ENCODE peak calls at places on chromosomes 1 and 21, in seven cellular contexts. Q is right cardiac atrium, J is astrocyte, S is aorta, G is heart left ventricle, R is A549, W is right lobe of liver. L is an unnamed sample.

GRCh38 chr21:36708512-36709029 is 9.7 kb downstream of the SIM2 start:
- DNase-seq in Q (no peak), J (no peak), S (peak; percentile 65), G (no peak), R (no peak), W (peak; percentile 29), L (no peak)

GRCh38 chr1:237492359-237492758 is 398.4 kb downstream of the ZP4 start:
- DNase-seq in Q (no peak), J (no peak), S (no peak), G (no peak), R (no peak), W (no peak), L (no peak)

GRCh38 chr21:28783641-28784185 is 209.0 kb downstream of the LTN1 start:
- DNase-seq in Q (no peak), J (no peak), S (no peak), G (no peak), R (no peak), W (no peak), L (no peak)

GRCh38 chr1:218467101-218467728 is 122.1 kb downstream of the TGFB2 start:
- DNase-seq in Q (no peak), J (peak; percentile 87), S (no peak), G (no peak), R (no peak), W (no peak), L (no peak)

GRCh38 chr1:221174598-221174997 is 295.4 kb downstream of the HLX start:
- DNase-seq in Q (peak; percentile 57), J (peak; percentile 16), S (no peak), G (peak; percentile 76), R (no peak), W (no peak), L (peak; percentile 69)

GRCh38 chr1:172089768-172090510 is 248.6 kb downstream of the DNM3 start:
- DNase-seq in Q (peak; percentile 30), J (peak; percentile 29), S (peak; percentile 80), G (peak; percentile 14), R (peak; percentile 23), W (peak; percentile 51), L (no peak)

GRCh38 chr21:38788275-38788911 is 17.3 kb upstream of the ETS2 start:
- DNase-seq in Q (no peak), J (no peak), S (no peak), G (no peak), R (no peak), W (no peak), L (no peak)

GRCh38 chr1:1129309-1129708 is 13.4 kb upstream of the C1orf159 start:
- DNase-seq in Q (no peak), J (no peak), S (no peak), G (no peak), R (no peak), W (no peak), L (no peak)

GRCh38 chr1:199959033-199959774 is 68.3 kb upstream of the NR5A2 start:
- DNase-seq in Q (no peak), J (no peak), S (no peak), G (no peak), R (no peak), W (no peak), L (no peak)

GRCh38 chr1:241591317-241591716 is 48.9 kb downstream of the CHML start:
- DNase-seq in Q (no peak), J (peak; percentile 67), S (no peak), G (no peak), R (peak; percentile 50), W (no peak), L (no peak)

GRCh38 chr21:44327603-44327974 is 11.6 kb downstream of the CFAP410 start:
- DNase-seq in Q (no peak), J (no peak), S (no peak), G (no peak), R (no peak), W (no peak), L (no peak)

GRCh38 chr1:207134550-207134949 is 30.5 kb downstream of the C4BPA start:
- DNase-seq in Q (no peak), J (no peak), S (no peak), G (no peak), R (no peak), W (no peak), L (no peak)

GRCh38 chr1:148264374-148265276 is 112.5 kb upstream of the NBPF11 start:
- DNase-seq in Q (peak; percentile 19), J (peak; percentile 71), S (no peak), G (no peak), R (peak; percentile 92), W (no peak), L (no peak)

GRCh38 chr1:247468746-247469145 is 10.8 kb upstream of the OR2B11 start:
- DNase-seq in Q (no peak), J (no peak), S (no peak), G (no peak), R (no peak), W (no peak), L (no peak)

GRCh38 chr1:100542264-100542663 is 4.3 kb downstream of the GPR88 start:
- DNase-seq in Q (no peak), J (no peak), S (no peak), G (no peak), R (no peak), W (no peak), L (no peak)

GRCh38 chr1:202592141-202592540 is 118.1 kb downstream of the SYT2 start:
- DNase-seq in Q (no peak), J (no peak), S (no peak), G (no peak), R (no peak), W (no peak), L (no peak)
- H3K4me1 ChIP-seq in Q (peaks cover 33% of the 10 kb centered on the region), J (peaks cover 37% of the 10 kb centered on the region), S (peaks cover 2% of the 10 kb centered on the region), G (peaks cover 53% of the 10 kb centered on the region), R (peaks cover 50% of the 10 kb centered on the region), W (no peaks in the 10 kb centered on the region), L (no peaks in the 10 kb centered on the region)

DNA sequence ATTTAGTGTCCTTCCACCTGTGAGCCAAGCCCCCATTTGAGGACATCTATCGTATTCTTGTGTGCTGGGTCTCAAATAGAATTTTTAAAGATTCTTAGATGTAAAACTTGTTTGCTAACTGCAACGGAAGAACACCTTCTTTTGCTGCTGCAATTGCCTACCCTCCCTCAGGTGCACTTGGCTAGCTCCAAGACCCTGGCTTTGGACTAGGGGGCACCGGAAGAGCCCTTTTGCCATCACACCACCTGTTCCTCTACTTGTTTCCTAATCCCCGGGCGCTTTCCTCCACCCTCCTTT is 1.1 kb upstream of the HMGN2 start:
- DNase-seq in Q (no peak), J (no peak), S (no peak), G (no peak), R (no peak), W (no peak), L (no peak)
- H3K27ac ChIP-seq in Q (no peak overlapping the region), J (no peak overlapping the region), S (no peak overlapping the region), G (no peak overlapping the region), R (peak overlapping the region; percentile 98), W (no peak overlapping the region), L (no peak overlapping the region)

DNA sequence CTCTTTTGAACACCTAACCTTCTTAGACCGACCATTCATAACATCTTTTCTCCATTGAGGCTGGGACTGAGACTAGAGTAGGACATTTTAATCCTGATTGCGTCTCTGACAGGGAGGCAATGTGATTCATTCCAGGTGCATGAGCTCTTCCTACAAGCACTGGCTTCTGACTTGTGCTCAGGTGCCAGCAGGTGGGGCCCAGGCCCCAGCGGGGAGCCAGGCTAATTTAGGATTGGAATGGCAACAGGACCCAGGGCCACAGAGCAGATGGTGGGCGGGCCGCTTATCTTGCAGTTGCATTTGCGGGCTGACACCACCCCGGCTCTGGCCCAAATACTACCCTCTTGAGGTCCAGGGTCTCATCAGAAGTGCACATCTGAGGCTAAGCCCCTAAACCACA is 4.1 kb downstream of the GPA33 start:
- DNase-seq in Q (no peak), J (no peak), S (no peak), G (no peak), R (no peak), W (no peak), L (no peak)
- H3K4me1 ChIP-seq in Q (no peaks in the 10 kb centered on the region), J (no peaks in the 10 kb centered on the region), S (no peaks in the 10 kb centered on the region), G (peaks cover 13% of the 10 kb centered on the region), R (peaks cover 15% of the 10 kb centered on the region), W (no peaks in the 10 kb centered on the region), L (peaks cover 17% of the 10 kb centered on the region)

GRCh38 chr1:109080441-109081082 is 4.8 kb upstream of the TAF13 start:
- DNase-seq in Q (no peak), J (no peak), S (no peak), G (no peak), R (no peak), W (no peak), L (peak; percentile 34)

GRCh38 chr1:109083495-109083894 is 7.1 kb upstream of the TMEM167B start:
- DNase-seq in Q (no peak), J (no peak), S (no peak), G (no peak), R (no peak), W (no peak), L (no peak)

GRCh38 chr1:109079240-109079622 is 3.4 kb upstream of the TAF13 start:
- DNase-seq in Q (no peak), J (no peak), S (no peak), G (no peak), R (no peak), W (no peak), L (no peak)

GRCh38 chr1:109084563-109085517 is 5.7 kb upstream of the TMEM167B start:
- DNase-seq in Q (no peak), J (peak; percentile 63), S (no peak), G (no peak), R (no peak), W (no peak), L (no peak)

GRCh38 chr1:109083923-109084322 is 6.6 kb upstream of the TMEM167B start:
- DNase-seq in Q (no peak), J (no peak), S (no peak), G (no peak), R (no peak), W (no peak), L (no peak)
- H3K27ac ChIP-seq in Q (no peak overlapping the region), J (no peak overlapping the region), S (no peak overlapping the region), G (no peak overlapping the region), R (no peak overlapping the region), W (no peak overlapping the region), L (no peak overlapping the region)

GRCh38 chr1:66372522-66373071 is 161.4 kb upstream of the SGIP1 start:
- DNase-seq in Q (no peak), J (no peak), S (no peak), G (no peak), R (no peak), W (no peak), L (no peak)
- H3K4me1 ChIP-seq in Q (peaks cover 13% of the 10 kb centered on the region), J (peaks cover 28% of the 10 kb centered on the region), S (no peaks in the 10 kb centered on the region), G (peaks cover 16% of the 10 kb centered on the region), R (peaks cover 16% of the 10 kb centered on the region), W (no peaks in the 10 kb centered on the region), L (peaks cover 53% of the 10 kb centered on the region)

L was measured in right atrium auricular region.